ENCODE peak calls at places on chromosomes 6 and 20, in seven cellular contexts. A is cardiac muscle cell; O is cardiac fibroblast; X is GM04504; W is Right ventricle myocardium superior; E is activated CD4-positive, alpha-beta T cell treated with anti-CD3 and anti-CD28 coated beads, Interleukin-2, amount 50 U/mL, for 48 hours; S is CD8-positive, alpha-beta T cell. P is an unnamed sample.

GRCh38 chr6:125101128-125101527 is 52.4 kb upstream of the TPD52L1 start:
- DNase-seq in A (no peak), O (no peak), X (no peak), W (no peak), E (no peak), S (no peak), P (no peak)

GRCh38 chr20:29689411-29690225 is 1567.8 kb upstream of the DEFB115 start:
- DNase-seq in A (peak), O (peak), X (no peak), W (peak), E (no peak), S (no peak), P (no peak)

GRCh38 chr6:71737953-71738352 is 148.4 kb upstream of the RIMS1 start:
- DNase-seq in A (no peak), O (no peak), X (no peak), W (no peak), E (no peak), S (no peak), P (no peak)

GRCh38 chr20:49508435-49509199 is 26.1 kb upstream of the KCNB1 start:
- DNase-seq in A (peak), O (peak), X (no peak), W (no peak), E (peak), S (no peak), P (peak)

GRCh38 chr6:21754891-21755290 is 161.3 kb downstream of the SOX4 start:
- DNase-seq in A (peak), O (peak), X (no peak), W (no peak), E (no peak), S (no peak), P (no peak)

GRCh38 chr20:34452281-34452982 is 63.8 kb upstream of the DYNLRB1 start:
- DNase-seq in A (no peak), O (no peak), X (peak), W (no peak), E (no peak), S (no peak), P (peak)

GRCh38 chr6:165013701-165014100 is 295.7 kb downstream of the C6orf118 start:
- DNase-seq in A (no peak), O (no peak), X (no peak), W (no peak), E (no peak), S (no peak), P (no peak)

GRCh38 chr6:38573800-38574395 is 65.8 kb downstream of the BTBD9 start:
- DNase-seq in A (peak), O (no peak), X (no peak), W (no peak), E (no peak), S (no peak), P (no peak)

GRCh38 chr6:170344631-170345576 is 38.3 kb downstream of the FAM120B start:
- DNase-seq in A (peak), O (peak), X (peak), W (no peak), E (no peak), S (no peak), P (peak)

GRCh38 chr6:498795-499231 is 107.3 kb downstream of the IRF4 start:
- DNase-seq in A (peak), O (no peak), X (no peak), W (no peak), E (peak), S (no peak), P (no peak)

GRCh38 chr6:56541736-56542366 is 100.8 kb downstream of the DST start:
- DNase-seq in A (no peak), O (no peak), X (no peak), W (no peak), E (no peak), S (no peak), P (no peak)

GRCh38 chr20:23050847-23051627 is 1.6 kb upstream of the THBD start:
- DNase-seq in A (peak), O (peak), X (no peak), W (peak), E (peak), S (no peak), P (peak)

GRCh38 chr20:3003416-3003815 is 40.0 kb upstream of the GNRH2 start:
- DNase-seq in A (no peak), O (no peak), X (no peak), W (no peak), E (no peak), S (no peak), P (no peak)

GRCh38 chr6:121093928-121094327 is 240.4 kb downstream of the TBC1D32 start:
- DNase-seq in A (peak), O (peak), X (no peak), W (no peak), E (no peak), S (no peak), P (no peak)

GRCh38 chr6:133254552-133255228 is 13.5 kb downstream of the EYA4 start:
- DNase-seq in A (peak), O (peak), X (no peak), W (no peak), E (no peak), S (no peak), P (peak)

GRCh38 chr6:51644426-51644825 is 443.0 kb downstream of the PKHD1 start:
- DNase-seq in A (no peak), O (no peak), X (no peak), W (no peak), E (no peak), S (no peak), P (no peak)

GRCh38 chr6:28615955-28616747 is 90.5 kb downstream of the GPX5 start:
- DNase-seq in A (no peak), O (no peak), X (no peak), W (no peak), E (no peak), S (no peak), P (no peak)

GRCh38 chr6:127079681-127080080 is 38.8 kb upstream of the RSPO3 start:
- DNase-seq in A (no peak), O (no peak), X (no peak), W (no peak), E (no peak), S (no peak), P (no peak)

GRCh38 chr6:164274510-164274909 is 860.0 kb downstream of the QKI start:
- DNase-seq in A (no peak), O (no peak), X (no peak), W (no peak), E (no peak), S (no peak), P (no peak)

GRCh38 chr6:113411006-113411405 is 446.1 kb upstream of the MARCKS start:
- DNase-seq in A (peak), O (peak), X (no peak), W (no peak), E (no peak), S (no peak), P (no peak)

GRCh38 chr20:43446361-43446879 is 11.3 kb upstream of the SRSF6 start:
- DNase-seq in A (no peak), O (no peak), X (no peak), W (no peak), E (no peak), S (no peak), P (no peak)

GRCh38 chr6:145017051-145017450 is 718.3 kb downstream of the EPM2A start:
- DNase-seq in A (no peak), O (no peak), X (no peak), W (no peak), E (no peak), S (no peak), P (no peak)

GRCh38 chr6:131894735-131895424 is 56.3 kb downstream of the CCN2 start:
- DNase-seq in A (no peak), O (no peak), X (no peak), W (no peak), E (no peak), S (no peak), P (no peak)

GRCh38 chr6:148472495-148473105 is 130.0 kb downstream of the SASH1 start:
- DNase-seq in A (no peak), O (no peak), X (no peak), W (no peak), E (no peak), S (no peak), P (no peak)

GRCh38 chr6:167541544-167541943 is 216.7 kb downstream of the TTLL2 start:
- DNase-seq in A (no peak), O (no peak), X (no peak), W (no peak), E (no peak), S (no peak), P (no peak)

GRCh38 chr20:10218536-10219451 is at the start of gene SNAP25:
- DNase-seq in A (peak), O (peak), X (peak), W (no peak), E (peak), S (no peak), P (peak)

GRCh38 chr20:31693987-31694661 is 28.5 kb downstream of the BCL2L1 start:
- DNase-seq in A (no peak), O (no peak), X (no peak), W (no peak), E (no peak), S (no peak), P (no peak)

GRCh38 chr6:2798586-2799134 is 33.5 kb downstream of the WRNIP1 start:
- DNase-seq in A (no peak), O (no peak), X (no peak), W (no peak), E (no peak), S (no peak), P (no peak)

GRCh38 chr6:99501762-99502161 is 13.5 kb downstream of the USP45 start:
- DNase-seq in A (no peak), O (peak), X (no peak), W (no peak), E (no peak), S (no peak), P (no peak)

GRCh38 chr6:21997414-21998037 is 299.3 kb downstream of the PRL start:
- DNase-seq in A (no peak), O (no peak), X (no peak), W (no peak), E (no peak), S (no peak), P (no peak)

GRCh38 chr6:10406556-10406955 is 8.3 kb downstream of the TFAP2A start:
- DNase-seq in A (no peak), O (no peak), X (no peak), W (no peak), E (no peak), S (no peak), P (no peak)